ENCODE peak calls at places on chromosome 1, in eight cellular contexts. I is nephron progenitor cell, D is H54, Q is activated T-helper 1 cell treated with Interleukin-2 at 50 U/mL for 16 hours, G is mesothelial cell of epicardium, L is anterior cingulate cortex, F is RWPE1, O is hepatocyte. Z is an unnamed sample.

GRCh38 chr1:233409540-233409939 is 82.0 kb downstream of the MAP3K21 start:
- DNase-seq in I (no peak), D (no peak), Q (no peak), G (no peak), L (no peak), F (no peak), O (no peak), Z (no peak)

GRCh38 chr1:156923565-156924477 is 3.4 kb downstream of the LRRC71 start:
- DNase-seq in I (peak; percentile 58), D (no peak), Q (no peak), G (no peak), L (no peak), F (no peak), O (no peak), Z (peak; percentile 24)

GRCh38 chr1:241366196-241366595 is 9.2 kb upstream of the RGS7 start:
- DNase-seq in I (no peak), D (no peak), Q (no peak), G (no peak), L (no peak), F (no peak), O (no peak), Z (no peak)

GRCh38 chr1:40107290-40107959 is 10.4 kb upstream of the PPT1 start:
- DNase-seq in I (no peak), D (no peak), Q (no peak), G (peak; percentile 53), L (no peak), F (peak; percentile 77), O (peak; percentile 48), Z (peak; percentile 75)

GRCh38 chr1:246792603-246793002 is 68.4 kb downstream of the SCCPDH start:
- DNase-seq in I (no peak), D (no peak), Q (no peak), G (no peak), L (no peak), F (no peak), O (no peak), Z (no peak)

GRCh38 chr1:185044981-185045792 is at the start of gene RNF2:
- DNase-seq in I (peak; percentile 85), D (peak; percentile 70), Q (peak; percentile 77), G (peak; percentile 82), L (peak; percentile 78), F (peak; percentile 60), O (peak; percentile 94), Z (peak; percentile 82)

GRCh38 chr1:54267815-54268551 is 68.0 kb downstream of the MRPL37 start:
- DNase-seq in I (no peak), D (no peak), Q (no peak), G (no peak), L (peak; percentile 25), F (no peak), O (no peak), Z (no peak)

GRCh38 chr1:57966751-57967406 is 543.0 kb upstream of the DAB1 start:
- DNase-seq in I (peak; percentile 63), D (no peak), Q (no peak), G (peak; percentile 44), L (no peak), F (peak; percentile 32), O (peak; percentile 57), Z (peak; percentile 36)

GRCh38 chr1:64616039-64616438 is 128.8 kb upstream of the RAVER2 start:
- DNase-seq in I (no peak), D (no peak), Q (no peak), G (no peak), L (no peak), F (no peak), O (no peak), Z (no peak)

GRCh38 chr1:81550753-81551152 is 250.0 kb upstream of the ADGRL2 start:
- DNase-seq in I (no peak), D (no peak), Q (no peak), G (no peak), L (no peak), F (peak; percentile 72), O (peak; percentile 44), Z (peak; percentile 1)

Z was measured in Caco-2.